ENCODE peak calls at places on chromosome 4, in eight cellular contexts. T is activated T-cell treated with anti-CD3 and anti-CD28 coated beads, Interleukin-2, amount 50 U/mL, for 72 hours; I is AG20443; A is activated naive CD8-positive, alpha-beta T cell treated with anti-CD3 and anti-CD28 coated beads, Interleukin-2, amount 50 U/mL, for 24 hours; W is stimulated activated naive B cell treated with anti-CD40 and anti-IgM and Interleukin-4, amounts not matched to agents 10 μg/mL and 1 μg/mL and 100 μg/mL, for 72 hours; L is immature natural killer cell; H is SW 1271; P is brain microvascular endothelial cell. R is an unnamed sample.

GRCh38 chr4:133186845-133187244 is 37.8 kb downstream of the PCDH10 start:
- DNase-seq in P (peak; percentile 1), I (no peak), L (no peak), W (no peak), A (no peak), T (no peak), H (no peak), R (no peak)

GRCh38 chr4:185794637-185795036 is 17.4 kb downstream of the SORBS2 start:
- DNase-seq in L (no peak), I (no peak), P (no peak), T (no peak), H (no peak), A (no peak), W (no peak), R (no peak)

GRCh38 chr4:104752337-104752736 is 257.6 kb upstream of the CXXC4 start:
- DNase-seq in W (no peak), P (no peak), L (no peak), I (no peak), A (no peak), T (no peak), H (no peak), R (no peak)

GRCh38 chr4:83252782-83253405 is 31.7 kb downstream of the COQ2 start:
- DNase-seq in T (peak; percentile 77), A (peak; percentile 72), H (peak; percentile 36), W (peak; percentile 55), I (peak; percentile 69), L (peak; percentile 72), P (peak; percentile 70), R (no peak)

GRCh38 chr4:84582988-84583870 is at the start of gene CDS1:
- DNase-seq in T (peak; percentile 18), I (peak; percentile 53), L (no peak), P (no peak), H (no peak), W (no peak), A (peak; percentile 10), R (no peak)

GRCh38 chr4:158949094-158949493 is 153.8 kb upstream of the RAPGEF2 start:
- DNase-seq in L (no peak), H (no peak), A (no peak), P (no peak), W (no peak), T (no peak), I (peak; percentile 14), R (no peak)

GRCh38 chr4:165872443-165873297 is at the start of gene TLL1:
- DNase-seq in W (no peak), T (no peak), H (no peak), P (no peak), A (no peak), I (peak; percentile 29), L (no peak), R (no peak)

GRCh38 chr4:7197910-7198309 is 5.6 kb downstream of the SORCS2 start:
- DNase-seq in H (no peak), I (no peak), A (no peak), W (no peak), T (no peak), P (no peak), L (no peak), R (no peak)

GRCh38 chr4:145293658-145294057 is 113.3 kb upstream of the OTUD4 start:
- DNase-seq in L (no peak), A (no peak), P (no peak), I (no peak), H (no peak), W (no peak), T (no peak), R (no peak)

GRCh38 chr4:6526171-6526570 is 48.8 kb upstream of the MAN2B2 start:
- DNase-seq in A (no peak), P (no peak), I (no peak), W (no peak), L (no peak), H (no peak), T (no peak), R (no peak)

GRCh38 chr4:159042097-159042605 is 60.7 kb upstream of the RAPGEF2 start:
- DNase-seq in P (peak; percentile 17), A (no peak), W (no peak), I (no peak), H (no peak), T (no peak), L (no peak), R (no peak)

GRCh38 chr4:37891221-37892159 is 606 bp downstream of the TBC1D1 start:
- DNase-seq in A (peak; percentile 62), H (peak; percentile 43), I (peak; percentile 27), W (peak; percentile 77), T (peak; percentile 62), L (peak; percentile 67), P (no peak), R (peak; percentile 26)

GRCh38 chr4:80694178-80694577 is 336.3 kb upstream of the BMP3 start:
- DNase-seq in L (no peak), W (no peak), T (no peak), I (no peak), P (no peak), H (no peak), A (no peak), R (no peak)

GRCh38 chr4:159248383-159249178 is 145.7 kb downstream of the RAPGEF2 start:
- DNase-seq in L (no peak), H (no peak), A (no peak), I (peak; percentile 76), P (peak; percentile 57), W (no peak), T (no peak), R (no peak)

GRCh38 chr4:138512766-138513165 is 270.6 kb upstream of the SLC7A11 start:
- DNase-seq in L (no peak), W (no peak), A (no peak), H (no peak), I (no peak), T (no peak), P (no peak), R (no peak)

GRCh38 chr4:22483551-22483981 is 32.3 kb downstream of the ADGRA3 start:
- DNase-seq in P (peak; percentile 79), H (no peak), L (no peak), W (no peak), T (no peak), I (no peak), A (no peak), R (no peak)

GRCh38 chr4:122874194-122874593 is 47.6 kb downstream of the FGF2 start:
- DNase-seq in W (no peak), P (peak; percentile 72), L (no peak), A (no peak), T (no peak), H (peak; percentile 55), I (peak; percentile 63), R (no peak)

GRCh38 chr4:76674995-76675394 is 222.9 kb downstream of the SOWAHB start:
- DNase-seq in I (no peak), T (no peak), L (no peak), P (no peak), W (no peak), A (no peak), H (no peak), R (no peak)

GRCh38 chr4:102552781-102553180 is 51.6 kb downstream of the NFKB1 start:
- DNase-seq in T (no peak), L (peak; percentile 55), H (no peak), W (no peak), P (no peak), A (no peak), I (no peak), R (no peak)

GRCh38 chr4:37662861-37663390 is 23.2 kb downstream of the RELL1 start:
- DNase-seq in P (peak; percentile 26), H (no peak), W (no peak), A (no peak), T (no peak), L (no peak), I (no peak), R (no peak)

R was measured in T-helper 2 cell.